ENCODE peak calls at places on chromosomes 16 and 17, in six cellular contexts. S is IMR-90, N is neuronal stem cell, F is mesenchymal stem cell, V is H9, X is trophoblast cell. M is an unnamed sample.

GRCh38 chr17:40806131-40806530 is 6.4 kb upstream of the KRT28 start:
- DNase-seq in S (no peak), N (no peak), F (no peak), V (no peak), X (no peak), M (no peak)

GRCh38 chr17:65742433-65743312 is 181.2 kb upstream of the AXIN2 start:
- DNase-seq in S (peak), N (no peak), F (peak), V (no peak), X (peak), M (peak)

GRCh38 chr16:89038811-89039735 is 54.6 kb upstream of the ACSF3 start:
- DNase-seq in S (no peak), N (no peak), F (no peak), V (no peak), X (no peak), M (no peak)

GRCh38 chr17:2689411-2690164 is 22.0 kb downstream of the CLUH start:
- DNase-seq in S (no peak), N (no peak), F (no peak), V (peak), X (no peak), M (no peak)

GRCh38 chr16:86504315-86505184 is 5.8 kb upstream of the FOXF1 start:
- DNase-seq in S (no peak), N (no peak), F (peak), V (no peak), X (no peak), M (no peak)

GRCh38 chr17:36824678-36825091 is 112.6 kb upstream of the LHX1 start:
- DNase-seq in S (no peak), N (no peak), F (no peak), V (no peak), X (no peak), M (no peak)

GRCh38 chr17:16258916-16259315 is 41.9 kb downstream of the PIGL start:
- DNase-seq in S (peak), N (no peak), F (no peak), V (no peak), X (no peak), M (no peak)

GRCh38 chr16:23504453-23505179 is 5.7 kb downstream of the GGA2 start:
- DNase-seq in S (peak), N (peak), F (peak), V (peak), X (peak), M (peak)

GRCh38 chr17:65231086-65231485 is 93.9 kb downstream of the RGS9 start:
- DNase-seq in S (no peak), N (no peak), F (no peak), V (no peak), X (no peak), M (no peak)

GRCh38 chr16:12257926-12258561 is 281.5 kb downstream of the SNX29 start:
- DNase-seq in S (no peak), N (no peak), F (no peak), V (peak), X (peak), M (no peak)

GRCh38 chr16:53291757-53292392 is 142.4 kb upstream of the RBL2 start:
- DNase-seq in S (peak), N (no peak), F (no peak), V (no peak), X (no peak), M (no peak)

GRCh38 chr17:74605361-74605760 is 13.3 kb upstream of the CD300LD start:
- DNase-seq in S (peak), N (no peak), F (peak), V (no peak), X (peak), M (no peak)

GRCh38 chr16:28013878-28014277 is 49.6 kb downstream of the GSG1L start:
- DNase-seq in S (no peak), N (no peak), F (no peak), V (no peak), X (no peak), M (no peak)

GRCh38 chr16:19831678-19832077 is 53.0 kb downstream of the GPRC5B start:
- DNase-seq in S (peak), N (no peak), F (peak), V (no peak), X (no peak), M (no peak)

GRCh38 chr17:75506134-75506533 is 9.2 kb downstream of the CASKIN2 start:
- DNase-seq in S (no peak), N (no peak), F (no peak), V (no peak), X (no peak), M (no peak)

GRCh38 chr16:84618428-84619102 is 687 bp upstream of the COTL1 start:
- DNase-seq in S (peak), N (peak), F (peak), V (peak), X (peak), M (peak)

GRCh38 chr17:28871056-28871579 is 16.3 kb downstream of the ERAL1 start:
- DNase-seq in S (no peak), N (no peak), F (no peak), V (no peak), X (no peak), M (no peak)

GRCh38 chr17:48647103-48647963 is 21.2 kb upstream of the HOXB9 start:
- DNase-seq in S (no peak), N (no peak), F (peak), V (peak), X (no peak), M (peak)

GRCh38 chr16:88697831-88698693 is 8.1 kb downstream of the RNF166 start:
- DNase-seq in S (no peak), N (no peak), F (no peak), V (peak), X (no peak), M (no peak)

GRCh38 chr17:45411348-45412105 is 21.1 kb downstream of the ARHGAP27 start:
- DNase-seq in S (no peak), N (no peak), F (no peak), V (no peak), X (peak), M (no peak)

GRCh38 chr17:42277342-42277712 is 1.1 kb upstream of the STAT5B start:
- DNase-seq in S (no peak), N (no peak), F (no peak), V (no peak), X (no peak), M (no peak)

GRCh38 chr16:68762996-68763756 is 26.1 kb downstream of the CDH1 start:
- DNase-seq in S (no peak), N (no peak), F (no peak), V (peak), X (no peak), M (no peak)

GRCh38 chr16:82195917-82196494 is 26.0 kb upstream of the MPHOSPH6 start:
- DNase-seq in S (no peak), N (no peak), F (peak), V (no peak), X (peak), M (no peak)

GRCh38 chr16:67244387-67245188 is 2.7 kb downstream of the FHOD1 start:
- DNase-seq in S (peak), N (no peak), F (peak), V (no peak), X (peak), M (no peak)
- H3K14ac ChIP-seq in S (peak), N (no peak), F (peak), V (no peak), X (peak), M (no peak)

GRCh38 chr16:67356372-67356771 is 29.8 kb downstream of the LRRC36 start:
- DNase-seq in S (no peak), N (no peak), F (no peak), V (no peak), X (no peak), M (no peak)

GRCh38 chr16:67361038-67361437 is 32.3 kb downstream of the TPPP3 start:
- DNase-seq in S (no peak), N (no peak), F (no peak), V (no peak), X (no peak), M (no peak)

DNA sequence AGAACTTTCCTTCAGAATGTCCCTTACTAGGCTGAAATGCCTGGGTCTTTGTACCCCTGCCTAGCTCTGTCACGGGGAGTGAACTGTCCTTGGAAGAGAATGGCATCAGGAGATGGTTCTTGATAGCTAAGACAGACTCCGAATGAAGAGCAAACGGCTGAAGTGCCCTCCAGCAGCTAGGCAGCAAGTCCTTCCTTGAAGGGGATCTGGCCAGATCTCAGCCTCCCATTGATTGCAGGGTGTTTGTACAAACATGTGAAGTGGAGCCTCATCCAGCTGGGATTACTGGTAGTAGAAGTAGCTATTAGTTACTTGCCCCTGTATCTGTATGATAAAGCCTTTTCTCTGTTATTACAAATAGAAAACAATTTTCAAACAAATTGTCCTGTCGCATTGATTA is 30.9 kb downstream of the LRRC36 start:
- DNase-seq in S (no peak), N (no peak), F (no peak), V (no peak), X (no peak), M (no peak)
- H3K14ac ChIP-seq in S (peak), N (no peak), F (peak), V (no peak), X (no peak), M (no peak)

DNA sequence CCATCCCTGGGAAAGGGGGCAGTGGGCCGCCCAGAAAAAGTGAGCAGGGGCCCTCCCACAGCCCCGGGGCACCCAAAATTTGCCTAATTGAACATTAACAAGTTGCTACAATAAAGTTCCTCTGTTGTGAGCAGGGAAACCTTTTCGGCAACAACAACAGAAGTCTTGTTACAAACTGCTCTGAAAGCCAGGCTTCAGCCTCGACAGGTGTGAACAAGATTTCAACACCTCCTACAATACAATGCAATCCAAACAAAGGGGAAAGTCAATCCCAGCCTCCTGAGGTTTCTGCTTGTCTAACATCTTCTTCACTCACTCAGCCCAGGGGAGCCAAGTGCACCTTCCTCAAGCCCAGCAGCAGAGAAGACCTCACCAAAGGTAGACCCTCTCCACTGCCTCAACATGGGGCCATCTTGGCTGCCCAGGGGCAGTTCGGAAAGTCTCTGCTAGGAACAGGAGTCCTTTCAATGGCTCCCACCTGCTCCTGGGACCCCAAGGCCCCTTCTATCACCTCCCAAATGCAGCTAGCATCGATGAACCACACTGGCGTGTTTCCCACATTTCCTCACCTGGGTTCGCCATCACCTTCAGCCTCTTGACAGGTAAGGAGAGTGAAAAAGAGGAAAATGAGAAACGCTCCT is 19.1 kb downstream of the ZFHX3 start:
- DNase-seq in S (no peak), N (no peak), F (no peak), V (no peak), X (no peak), M (no peak)
- H3K14ac ChIP-seq in S (no peak), N (no peak), F (no peak), V (no peak), X (peak), M (no peak)

DNA sequence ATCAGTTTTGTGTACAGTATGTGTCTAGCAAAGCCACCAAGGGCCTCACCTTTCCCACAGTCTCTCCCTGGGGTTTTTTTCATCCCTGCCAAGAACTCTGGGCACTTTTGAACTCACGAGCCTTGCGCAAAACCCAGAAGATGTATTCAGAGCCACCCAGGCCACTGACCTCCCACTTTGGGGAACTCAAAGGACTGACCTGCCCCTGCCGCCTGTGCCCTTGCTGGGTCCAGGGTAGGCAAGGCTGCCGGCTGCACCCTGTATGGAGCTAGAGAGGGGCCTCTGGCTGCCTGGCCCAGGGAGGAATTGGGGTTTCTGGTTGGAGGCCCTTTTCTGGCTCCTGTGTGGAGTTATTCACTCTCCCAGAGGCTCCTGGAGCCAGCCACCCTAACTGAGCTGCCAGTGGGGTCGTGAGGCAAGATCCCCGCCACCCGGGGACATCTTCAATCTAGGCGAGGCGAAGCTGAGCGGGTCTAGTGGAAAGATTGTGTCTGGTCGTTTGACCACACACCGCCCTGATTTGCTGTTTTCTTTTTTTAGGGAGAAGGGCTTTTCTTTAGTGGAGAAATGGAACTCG is 1.9 kb downstream of the CDK5R1 start:
- DNase-seq in S (no peak), N (no peak), F (no peak), V (no peak), X (no peak), M (no peak)
- H3K14ac ChIP-seq in S (no peak), N (no peak), F (no peak), V (no peak), X (no peak), M (no peak)

GRCh38 chr16:5512037-5512436 is 414.4 kb upstream of the EEF2KMT start:
- DNase-seq in S (no peak), N (no peak), F (no peak), V (no peak), X (no peak), M (no peak)
- H3K14ac ChIP-seq in S (no peak), N (no peak), F (no peak), V (no peak), X (no peak), M (no peak)

GRCh38 chr17:78583091-78583490 is 5.9 kb upstream of the DNAH17 start:
- DNase-seq in S (no peak), N (no peak), F (peak), V (peak), X (peak), M (no peak)

GRCh38 chr17:78577296-78577695 is at the start of gene DNAH17:
- DNase-seq in S (no peak), N (no peak), F (no peak), V (no peak), X (no peak), M (no peak)

GRCh38 chr17:78576389-78577112 is 645 bp downstream of the DNAH17 start:
- DNase-seq in S (no peak), N (no peak), F (no peak), V (no peak), X (no peak), M (no peak)

GRCh38 chr17:78581304-78581703 is 4.1 kb upstream of the DNAH17 start:
- DNase-seq in S (no peak), N (no peak), F (no peak), V (no peak), X (no peak), M (no peak)

DNA sequence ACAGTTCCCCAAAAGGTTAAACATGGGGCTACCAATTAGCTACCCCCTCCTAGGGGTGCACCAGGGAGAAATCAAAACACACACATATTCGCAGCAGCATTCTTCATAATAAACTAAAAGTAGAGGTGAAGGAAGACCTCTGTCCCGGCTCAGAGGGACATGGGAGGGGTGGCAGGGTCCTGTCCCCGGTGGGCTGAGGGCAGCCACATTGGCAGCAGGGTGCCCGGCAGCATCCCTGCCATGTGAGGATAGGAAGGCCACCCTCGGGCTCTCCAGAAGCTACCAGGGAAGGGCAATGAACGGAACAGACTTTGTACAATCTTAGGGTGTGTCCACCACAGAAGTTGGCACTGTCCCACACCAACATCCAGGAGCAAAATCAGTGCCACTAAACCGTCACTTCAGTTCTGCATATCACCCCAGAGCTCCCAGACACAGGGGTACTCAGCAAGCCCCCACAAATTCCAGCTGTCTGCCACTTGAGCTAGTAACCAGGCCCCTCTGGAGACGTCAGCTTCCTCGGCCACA is 3.1 kb upstream of the DNAH17 start:
- DNase-seq in S (no peak), N (no peak), F (no peak), V (no peak), X (no peak), M (no peak)
- H3K14ac ChIP-seq in S (no peak), N (no peak), F (no peak), V (no peak), X (no peak), M (no peak)

M was measured in H1.